ENCODE peak calls at places on chromosomes 16 and 17, in seven cellular contexts. L is spleen, D is psoas muscle, M is endodermal cell, S is heart left ventricle, H is Peyer's patch, F is H1. K is an unnamed sample.

GRCh38 chr17:63573634-63574033 is 23.4 kb downstream of the DCAF7 start:
- DNase-seq in M (peak), S (no peak), F (no peak), H (no peak), L (no peak), D (no peak), K (no peak)

GRCh38 chr17:17792551-17793377 is 44.0 kb downstream of the SREBF1 start:
- DNase-seq in H (no peak), S (peak), L (peak), M (peak), D (peak), F (no peak), K (no peak)

GRCh38 chr17:19720631-19721426 is 4.4 kb upstream of the SLC47A2 start:
- DNase-seq in H (peak), F (no peak), S (no peak), D (no peak), M (peak), L (no peak), K (no peak)

GRCh38 chr16:69799601-69800000 is 37.5 kb downstream of the WWP2 start:
- DNase-seq in S (no peak), L (no peak), M (no peak), H (no peak), F (no peak), D (no peak), K (no peak)

GRCh38 chr17:82440377-82440981 is 10.1 kb downstream of the CYBC1 start:
- DNase-seq in D (no peak), M (peak), H (no peak), S (no peak), F (no peak), L (peak), K (no peak)

GRCh38 chr16:21283521-21284289 is 5.6 kb upstream of the CRYM start:
- DNase-seq in L (peak), S (peak), M (peak), H (peak), D (peak), F (peak), K (peak)

GRCh38 chr16:88007321-88007731 is 56.1 kb downstream of the BANP start:
- DNase-seq in M (peak), H (no peak), L (no peak), F (no peak), S (no peak), D (no peak), K (peak)

GRCh38 chr17:83203472-83204221 is 124.2 kb downstream of the METRNL start:
- DNase-seq in M (no peak), F (no peak), D (peak), L (peak), S (peak), H (peak), K (no peak)

GRCh38 chr16:47465919-47466630 is 4.9 kb downstream of the PHKB start:
- DNase-seq in H (no peak), L (no peak), F (no peak), D (no peak), S (no peak), M (no peak), K (no peak)

GRCh38 chr17:5530265-5530782 is 44.0 kb downstream of the MIS12 start:
- DNase-seq in F (no peak), S (no peak), D (no peak), M (no peak), H (no peak), L (no peak), K (no peak)

GRCh38 chr16:30965436-30965835 is 7.9 kb downstream of the SETD1A start:
- DNase-seq in D (no peak), M (no peak), F (no peak), S (no peak), H (no peak), L (no peak), K (no peak)

GRCh38 chr17:61455754-61456681 is 3.8 kb downstream of the TBX4 start:
- DNase-seq in M (no peak), S (no peak), H (peak), F (no peak), L (no peak), D (no peak), K (no peak)

GRCh38 chr17:27573971-27574525 is 56.9 kb upstream of the LGALS9 start:
- DNase-seq in M (peak), L (no peak), D (no peak), H (no peak), F (no peak), S (no peak), K (no peak)

GRCh38 chr17:63476494-63476856 is 386 bp upstream of the ACE start:
- DNase-seq in D (no peak), S (no peak), H (no peak), F (no peak), M (peak), L (no peak), K (no peak)

GRCh38 chr16:13808075-13808474 is 111.9 kb upstream of the ERCC4 start:
- DNase-seq in L (no peak), F (no peak), D (no peak), M (no peak), S (no peak), H (no peak), K (no peak)

GRCh38 chr17:8718001-8718563 is 26.6 kb downstream of the CCDC42 start:
- DNase-seq in D (no peak), H (no peak), S (no peak), M (no peak), L (no peak), F (no peak), K (no peak)

GRCh38 chr17:70929226-70929625 is 759.9 kb downstream of the KCNJ2 start:
- DNase-seq in D (no peak), M (no peak), L (no peak), F (no peak), S (no peak), H (no peak), K (no peak)
- H3K27ac ChIP-seq in D (no peak), M (no peak), L (no peak), F (no peak), S (no peak), H (no peak), K (no peak)

GRCh38 chr16:2611499-2611862 is 70.8 kb upstream of the KCTD5 start:
- DNase-seq in F (no peak), M (no peak), S (no peak), H (no peak), D (no peak), L (peak), K (no peak)
- TF ChIP-seq CTCF in F (no peak), M (no peak), S (no peak), H (no peak), D (no peak), L (no peak), K (no peak)

GRCh38 chr16:72467157-72467759 is 295.3 kb upstream of the PMFBP1 start:
- DNase-seq in F (no peak), D (no peak), S (no peak), M (peak), L (no peak), H (no peak), K (no peak)
- H3K27ac ChIP-seq in F (no peak), D (no peak), S (no peak), M (no peak), L (no peak), H (no peak), K (no peak)

GRCh38 chr17:55323518-55324295 is 58.9 kb downstream of the HLF start:
- DNase-seq in M (peak), D (no peak), H (no peak), L (no peak), F (no peak), S (no peak), K (no peak)

GRCh38 chr17:55322451-55322985 is 57.8 kb downstream of the HLF start:
- DNase-seq in L (no peak), H (no peak), S (no peak), F (no peak), D (no peak), M (peak), K (no peak)

GRCh38 chr17:55326030-55326429 is 61.3 kb downstream of the HLF start:
- DNase-seq in D (no peak), F (no peak), L (no peak), M (peak), H (no peak), S (no peak), K (no peak)

GRCh38 chr17:55325405-55325804 is 60.6 kb downstream of the HLF start:
- DNase-seq in L (no peak), F (no peak), S (no peak), D (no peak), M (no peak), H (no peak), K (no peak)

DNA sequence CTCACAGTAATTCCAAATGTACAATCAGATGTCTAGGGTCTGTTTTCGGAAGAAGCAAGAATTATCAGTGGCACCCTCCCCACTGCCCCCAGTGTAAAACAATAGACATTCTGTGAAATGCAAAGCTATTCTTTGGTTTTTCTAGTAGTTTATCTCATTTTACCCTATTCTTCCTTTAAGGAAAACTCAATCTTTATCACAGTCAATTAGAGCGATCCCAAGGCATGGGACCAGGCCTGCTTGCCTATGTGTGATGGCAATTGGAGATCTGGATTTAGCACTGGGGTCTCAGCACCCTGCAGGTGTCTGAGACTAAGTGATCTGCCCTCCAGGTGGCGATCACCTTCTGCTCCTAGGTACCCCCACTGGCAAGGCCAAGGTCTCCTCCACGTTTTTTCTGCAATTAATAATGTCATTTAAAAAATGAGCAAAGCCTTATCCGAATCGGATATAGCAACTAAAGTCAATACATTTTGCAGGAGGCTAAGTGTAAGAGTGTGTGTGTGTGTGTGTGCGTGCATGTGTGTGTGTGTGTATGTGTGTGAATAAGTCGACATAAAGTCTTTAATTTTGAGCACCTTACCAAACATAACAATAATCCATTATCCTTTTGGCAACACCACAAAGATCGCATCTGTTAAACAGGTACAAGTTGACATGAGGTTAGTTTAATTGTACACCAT is 59.7 kb downstream of the HLF start:
- DNase-seq in M (peak), L (no peak), H (no peak), S (no peak), D (no peak), F (no peak), K (no peak)
- TF ChIP-seq CTCF in M (peak), L (no peak), H (no peak), S (no peak), D (no peak), F (no peak), K (no peak)

GRCh38 chr17:7627250-7628121 is at the start of gene SAT2:
- DNase-seq in D (peak), F (peak), M (peak), S (peak), H (peak), L (peak), K (peak)
- H3K27ac ChIP-seq in D (peak), F (peak), M (peak), S (peak), H (peak), L (peak), K (peak)

K was measured in dorsolateral prefrontal cortex.